ENCODE peak calls at places on chromosomes 7 and 10, in five cellular contexts. S is fibroblast of lung, E is fibroblast of pulmonary artery, L is mucosa of descending colon, W is mammary epithelial cell. Q is an unnamed sample.

GRCh38 chr10:48805411-48805810 is 120.7 kb downstream of the WDFY4 start:
- DNase-seq in E (no peak), L (no peak), S (no peak), W (no peak), Q (no peak)

GRCh38 chr7:158546626-158547025 is 41.0 kb downstream of the PTPRN2 start:
- DNase-seq in E (no peak), S (no peak), L (no peak), W (no peak), Q (no peak)

GRCh38 chr10:130111848-130112180 is 1.2 kb upstream of the C10orf143 start:
- DNase-seq in W (no peak), S (no peak), E (no peak), L (peak), Q (peak)

GRCh38 chr10:24777191-24777590 is 53.5 kb upstream of the ARHGAP21 start:
- DNase-seq in W (no peak), S (no peak), L (no peak), E (no peak), Q (peak)

GRCh38 chr7:8204674-8205377 is 57.1 kb downstream of the ICA1 start:
- DNase-seq in L (no peak), E (no peak), S (no peak), W (no peak), Q (peak)

GRCh38 chr10:1576467-1577259 is 160.7 kb downstream of the ADARB2 start:
- DNase-seq in E (no peak), W (no peak), L (no peak), S (no peak), Q (no peak)

GRCh38 chr7:7765422-7765821 is 47.0 kb upstream of the RPA3 start:
- DNase-seq in E (no peak), S (no peak), W (peak), L (no peak), Q (no peak)

GRCh38 chr7:68176974-68177373 is 1180.3 kb downstream of the TYW1 start:
- DNase-seq in W (peak), L (peak), E (peak), S (peak), Q (peak)

GRCh38 chr7:158317238-158318205 is 270.1 kb downstream of the PTPRN2 start:
- DNase-seq in E (no peak), S (peak), W (no peak), L (no peak), Q (no peak)

GRCh38 chr10:48685731-48686130 is 1.1 kb downstream of the WDFY4 start:
- DNase-seq in S (no peak), W (no peak), E (no peak), L (no peak), Q (no peak)

GRCh38 chr10:121539757-121540156 is 58.5 kb downstream of the FGFR2 start:
- DNase-seq in L (no peak), S (no peak), W (no peak), E (no peak), Q (no peak)

GRCh38 chr7:17976952-17977351 is 36.7 kb upstream of the SNX13 start:
- DNase-seq in S (no peak), L (no peak), E (no peak), W (no peak), Q (no peak)

GRCh38 chr7:17966706-17967105 is 26.4 kb upstream of the SNX13 start:
- DNase-seq in W (no peak), S (no peak), E (no peak), L (no peak), Q (no peak)

GRCh38 chr7:17965600-17965999 is 25.3 kb upstream of the SNX13 start:
- DNase-seq in S (peak), L (no peak), W (peak), E (peak), Q (peak)

GRCh38 chr7:17968791-17969715 is 28.8 kb upstream of the SNX13 start:
- DNase-seq in S (no peak), E (peak), W (no peak), L (peak), Q (no peak)

DNA sequence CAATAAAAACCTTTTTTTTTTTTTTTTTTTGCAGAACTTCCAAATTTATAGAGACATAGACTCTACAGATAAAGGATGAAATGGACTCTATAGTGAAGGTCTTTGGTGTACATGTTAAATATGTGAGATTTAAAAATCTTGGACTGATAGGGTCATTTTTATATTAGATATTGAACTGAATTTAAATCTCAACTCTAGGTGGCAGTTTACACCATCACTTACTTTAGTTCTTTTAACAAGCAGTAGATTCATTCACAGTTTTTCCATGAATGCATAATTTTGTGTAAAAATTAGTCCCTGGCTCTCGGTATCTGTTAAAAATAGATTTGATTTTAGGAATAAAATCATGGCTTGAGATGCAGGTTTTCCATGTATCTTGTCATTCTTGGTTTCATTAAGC is 31.1 kb upstream of the SNX13 start:
- DNase-seq in S (peak), E (peak), W (no peak), L (no peak), Q (peak)
- TF ChIP-seq CTCF in S (peak), E (peak), W (no peak), L (no peak), Q (no peak)

GRCh38 chr7:29416906-29417305 is 146.7 kb upstream of the PRR15 start:
- DNase-seq in S (no peak), W (no peak), E (no peak), L (no peak), Q (no peak)

GRCh38 chr7:29424984-29425309 is 138.7 kb upstream of the PRR15 start:
- DNase-seq in W (no peak), S (no peak), L (no peak), E (no peak), Q (no peak)

GRCh38 chr7:29422829-29423228 is 140.8 kb upstream of the PRR15 start:
- DNase-seq in L (no peak), S (no peak), W (no peak), E (no peak), Q (no peak)

GRCh38 chr7:29424295-29424983 is 139.2 kb upstream of the PRR15 start:
- DNase-seq in L (no peak), W (no peak), S (no peak), E (no peak), Q (no peak)

GRCh38 chr7:29421010-29421956 is 142.4 kb upstream of the PRR15 start:
- DNase-seq in S (no peak), E (no peak), L (no peak), W (no peak), Q (no peak)
- TF ChIP-seq CTCF in S (no peak), E (no peak), L (no peak), W (no peak), Q (no peak)

DNA sequence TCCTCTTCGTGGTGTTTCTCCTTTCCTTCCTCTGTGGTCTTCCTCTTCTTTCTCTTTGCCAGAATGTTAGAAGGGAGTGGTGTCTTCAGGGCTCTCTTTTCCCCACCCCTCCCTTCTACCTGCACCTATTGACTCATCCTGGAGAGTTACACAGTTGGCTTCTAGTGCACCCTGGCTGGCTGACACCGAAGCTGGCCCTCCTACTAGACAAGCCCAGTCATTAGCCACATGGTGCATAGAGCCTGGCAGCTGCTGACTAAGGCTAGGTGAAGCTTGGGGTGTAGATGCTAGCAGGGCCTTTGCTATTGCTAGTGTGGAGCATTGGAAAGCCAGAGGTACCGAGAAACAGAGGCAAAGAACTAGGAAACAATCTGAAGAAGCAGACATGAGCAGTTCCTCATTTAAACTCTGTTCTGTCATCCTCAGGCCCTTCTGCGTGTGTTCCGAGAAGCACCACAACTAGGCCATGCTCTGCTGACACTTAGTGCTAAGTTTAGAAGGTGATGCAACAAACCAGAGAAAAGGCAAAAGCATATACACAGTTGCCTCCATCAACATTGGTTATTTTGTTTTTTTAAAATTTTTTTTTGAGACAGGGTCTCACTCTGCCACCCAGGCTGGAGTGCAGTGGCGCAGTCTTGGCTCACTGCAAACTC is 213.9 kb downstream of the BAMBI start:
- DNase-seq in S (no peak), W (peak), L (no peak), E (no peak), Q (no peak)
- TF ChIP-seq CTCF in S (no peak), W (no peak), L (no peak), E (no peak), Q (no peak)

GRCh38 chr10:27759483-27760281 is 14.1 kb upstream of the MKX start:
- DNase-seq in E (no peak), S (no peak), L (no peak), W (no peak), Q (no peak)

GRCh38 chr10:27760867-27761266 is 15.2 kb upstream of the MKX start:
- DNase-seq in S (no peak), L (no peak), W (no peak), E (no peak), Q (no peak)
- TF ChIP-seq CTCF in S (no peak), L (no peak), W (no peak), E (no peak), Q (no peak)